ENCODE peak calls at places on chromosomes 16 and 17, in eight cellular contexts. One of them, this sample, is unnamed.

GRCh38 chr17:2239882-2240430 is 63.6 kb downstream of the SMG6 start:
- DNase-seq in IMR-90: peak; percentile 96
- DNase-seq in H1: no peak
- DNase-seq in SK-N-SH: no peak
- DNase-seq in K562: peak; percentile 20
- DNase-seq in HCT116: no peak
- DNase-seq in A549: peak; percentile 34
- DNase-seq in HepG2: no peak
- DNase-seq in this sample: peak; percentile 85

GRCh38 chr16:85151603-85152413 is 39.5 kb upstream of the CIBAR2 start:
- DNase-seq in HCT116: no peak
- DNase-seq in HepG2: no peak
- DNase-seq in K562: peak; percentile 74
- DNase-seq in SK-N-SH: peak; percentile 93
- DNase-seq in IMR-90: peak; percentile 78
- DNase-seq in H1: no peak
- DNase-seq in A549: no peak
- DNase-seq in this sample: no peak

GRCh38 chr17:11499881-11500280 is 98.4 kb upstream of the DNAH9 start:
- DNase-seq in H1: no peak
- DNase-seq in SK-N-SH: no peak
- DNase-seq in HepG2: no peak
- DNase-seq in IMR-90: no peak
- DNase-seq in HCT116: no peak
- DNase-seq in A549: no peak
- DNase-seq in K562: no peak
- DNase-seq in this sample: no peak

GRCh38 chr16:71360378-71360777 is 1.9 kb downstream of the CALB2 start:
- DNase-seq in HCT116: peak; percentile 77
- DNase-seq in K562: peak; percentile 21
- DNase-seq in IMR-90: peak; percentile 94
- DNase-seq in H1: no peak
- DNase-seq in HepG2: peak; percentile 25
- DNase-seq in SK-N-SH: no peak
- DNase-seq in A549: peak; percentile 80
- DNase-seq in this sample: no peak

GRCh38 chr17:17741346-17742023 is 60.2 kb downstream of the RAI1 start:
- DNase-seq in HCT116: no peak
- DNase-seq in A549: no peak
- DNase-seq in K562: no peak
- DNase-seq in HepG2: no peak
- DNase-seq in H1: no peak
- DNase-seq in IMR-90: no peak
- DNase-seq in SK-N-SH: peak; percentile 72
- DNase-seq in this sample: no peak

GRCh38 chr17:59155439-59156177 is at the start of gene PRR11:
- DNase-seq in SK-N-SH: peak; percentile 90
- DNase-seq in HCT116: peak; percentile 100
- DNase-seq in HepG2: peak; percentile 100
- DNase-seq in IMR-90: peak; percentile 100
- DNase-seq in A549: no peak
- DNase-seq in K562: peak; percentile 98
- DNase-seq in H1: no peak
- DNase-seq in this sample: no peak

GRCh38 chr17:74552037-74552436 is 6.1 kb upstream of the CD300C start:
- DNase-seq in A549: peak; percentile 23
- DNase-seq in H1: no peak
- DNase-seq in IMR-90: no peak
- DNase-seq in K562: no peak
- DNase-seq in HCT116: no peak
- DNase-seq in SK-N-SH: no peak
- DNase-seq in HepG2: no peak
- DNase-seq in this sample: no peak

GRCh38 chr17:45261577-45262515 is at the start of gene SPATA32:
- DNase-seq in A549: no peak
- DNase-seq in K562: no peak
- DNase-seq in H1: no peak
- DNase-seq in HepG2: no peak
- DNase-seq in HCT116: no peak
- DNase-seq in SK-N-SH: peak; percentile 71
- DNase-seq in IMR-90: peak; percentile 29
- DNase-seq in this sample: no peak

GRCh38 chr16:85718682-85719081 is 29.9 kb upstream of the GINS2 start:
- DNase-seq in IMR-90: no peak
- DNase-seq in H1: no peak
- DNase-seq in HepG2: peak; percentile 25
- DNase-seq in HCT116: no peak
- DNase-seq in A549: peak; percentile 47
- DNase-seq in K562: peak; percentile 67
- DNase-seq in SK-N-SH: no peak
- DNase-seq in this sample: no peak

GRCh38 chr16:66476328-66477027 is 49.4 kb downstream of the BEAN1 start:
- DNase-seq in HCT116: no peak
- DNase-seq in SK-N-SH: peak; percentile 68
- DNase-seq in HepG2: no peak
- DNase-seq in IMR-90: no peak
- DNase-seq in H1: no peak
- DNase-seq in K562: peak; percentile 68
- DNase-seq in A549: peak; percentile 25
- DNase-seq in this sample: no peak

GRCh38 chr16:72999541-73000019 is 48.3 kb downstream of the ZFHX3 start:
- DNase-seq in K562: no peak
- DNase-seq in HCT116: no peak
- DNase-seq in IMR-90: no peak
- DNase-seq in HepG2: no peak
- DNase-seq in H1: no peak
- DNase-seq in A549: no peak
- DNase-seq in SK-N-SH: no peak
- DNase-seq in this sample: no peak

GRCh38 chr16:85490971-85491771 is 122.0 kb upstream of the GSE1 start:
- DNase-seq in HCT116: peak; percentile 31
- DNase-seq in SK-N-SH: no peak
- DNase-seq in A549: peak; percentile 52
- DNase-seq in H1: no peak
- DNase-seq in HepG2: peak; percentile 53
- DNase-seq in IMR-90: no peak
- DNase-seq in K562: peak; percentile 81
- DNase-seq in this sample: no peak

GRCh38 chr16:72203401-72203800 is 31.4 kb upstream of the PMFBP1 start:
- DNase-seq in SK-N-SH: no peak
- DNase-seq in IMR-90: peak; percentile 4
- DNase-seq in HCT116: no peak
- DNase-seq in K562: no peak
- DNase-seq in H1: no peak
- DNase-seq in HepG2: no peak
- DNase-seq in A549: no peak
- DNase-seq in this sample: peak; percentile 49

GRCh38 chr17:68700391-68700790 is 99.2 kb upstream of the FAM20A start:
- DNase-seq in HepG2: no peak
- DNase-seq in H1: no peak
- DNase-seq in K562: no peak
- DNase-seq in A549: no peak
- DNase-seq in HCT116: no peak
- DNase-seq in IMR-90: no peak
- DNase-seq in SK-N-SH: no peak
- DNase-seq in this sample: no peak

GRCh38 chr17:68704897-68705296 is 103.7 kb upstream of the FAM20A start:
- DNase-seq in HepG2: no peak
- DNase-seq in IMR-90: peak; percentile 41
- DNase-seq in K562: no peak
- DNase-seq in HCT116: no peak
- DNase-seq in H1: no peak
- DNase-seq in SK-N-SH: no peak
- DNase-seq in A549: no peak
- DNase-seq in this sample: no peak

GRCh38 chr17:68697850-68698313 is 96.7 kb upstream of the FAM20A start:
- DNase-seq in SK-N-SH: no peak
- DNase-seq in H1: no peak
- DNase-seq in K562: no peak
- DNase-seq in IMR-90: peak; percentile 68
- DNase-seq in HCT116: no peak
- DNase-seq in A549: no peak
- DNase-seq in HepG2: peak; percentile 14
- DNase-seq in this sample: no peak

GRCh38 chr17:68698761-68699160 is 97.6 kb upstream of the FAM20A start:
- DNase-seq in A549: no peak
- DNase-seq in IMR-90: no peak
- DNase-seq in SK-N-SH: no peak
- DNase-seq in HepG2: no peak
- DNase-seq in HCT116: no peak
- DNase-seq in H1: no peak
- DNase-seq in K562: no peak
- DNase-seq in this sample: no peak

GRCh38 chr17:68701046-68701445 is 99.9 kb upstream of the FAM20A start:
- DNase-seq in H1: no peak
- DNase-seq in K562: no peak
- DNase-seq in HepG2: no peak
- DNase-seq in IMR-90: peak; percentile 23
- DNase-seq in A549: no peak
- DNase-seq in SK-N-SH: no peak
- DNase-seq in HCT116: no peak
- DNase-seq in this sample: no peak
- TF ChIP-seq RAD21 in H1: no peak
- TF ChIP-seq RAD21 in K562: no peak
- TF ChIP-seq RAD21 in HepG2: no peak
- TF ChIP-seq RAD21 in IMR-90: no peak
- TF ChIP-seq RAD21 in A549: no peak
- TF ChIP-seq RAD21 in SK-N-SH: no peak
- TF ChIP-seq RAD21 in HCT116: no peak
- TF ChIP-seq RAD21 in this sample: no peak

GRCh38 chr17:15779119-15779518 is 47.0 kb downstream of the TBC1D26 start:
- DNase-seq in HepG2: no peak
- DNase-seq in IMR-90: no peak
- DNase-seq in H1: no peak
- DNase-seq in SK-N-SH: no peak
- DNase-seq in A549: no peak
- DNase-seq in K562: no peak
- DNase-seq in HCT116: no peak
- DNase-seq in this sample: no peak

GRCh38 chr17:15777717-15778116 is 45.6 kb downstream of the TBC1D26 start:
- DNase-seq in HepG2: no peak
- DNase-seq in HCT116: no peak
- DNase-seq in SK-N-SH: no peak
- DNase-seq in A549: no peak
- DNase-seq in H1: no peak
- DNase-seq in K562: no peak
- DNase-seq in IMR-90: no peak
- DNase-seq in this sample: no peak

GRCh38 chr17:15777297-15777696 is 45.2 kb downstream of the TBC1D26 start:
- DNase-seq in A549: no peak
- DNase-seq in SK-N-SH: no peak
- DNase-seq in K562: no peak
- DNase-seq in H1: no peak
- DNase-seq in HepG2: no peak
- DNase-seq in HCT116: no peak
- DNase-seq in IMR-90: no peak
- DNase-seq in this sample: no peak

GRCh38 chr17:15780188-15780587 is 48.1 kb downstream of the TBC1D26 start:
- DNase-seq in H1: no peak
- DNase-seq in HCT116: no peak
- DNase-seq in HepG2: no peak
- DNase-seq in A549: no peak
- DNase-seq in IMR-90: no peak
- DNase-seq in SK-N-SH: no peak
- DNase-seq in K562: no peak
- DNase-seq in this sample: no peak

DNA sequence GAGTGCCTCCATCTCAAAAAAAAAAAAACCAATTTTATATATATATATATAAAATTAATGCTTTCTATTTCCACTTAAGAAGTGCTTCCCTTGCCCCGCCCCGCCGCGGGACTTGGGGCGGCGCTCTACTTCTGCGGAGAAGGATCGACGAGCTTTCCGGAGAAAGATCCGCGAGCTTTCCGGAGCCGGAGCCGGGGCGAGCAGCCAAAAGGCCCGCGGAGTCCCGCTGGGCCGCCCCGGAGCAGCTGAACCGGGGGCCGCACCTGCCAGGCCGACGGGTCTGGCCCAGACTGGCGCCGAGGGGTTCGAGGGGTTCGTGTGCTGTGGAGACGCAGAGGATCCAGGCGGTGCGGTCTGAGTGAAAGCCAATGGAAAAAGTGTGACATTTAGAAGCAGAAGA is 50.7 kb downstream of the TBC1D26 start:
- DNase-seq in IMR-90: no peak
- DNase-seq in K562: no peak
- DNase-seq in HepG2: no peak
- DNase-seq in A549: no peak
- DNase-seq in H1: no peak
- DNase-seq in SK-N-SH: no peak
- DNase-seq in HCT116: no peak
- DNase-seq in this sample: no peak
- TF ChIP-seq RAD21 in IMR-90: no peak
- TF ChIP-seq RAD21 in K562: no peak
- TF ChIP-seq RAD21 in HepG2: no peak
- TF ChIP-seq RAD21 in A549: no peak
- TF ChIP-seq RAD21 in H1: no peak
- TF ChIP-seq RAD21 in SK-N-SH: no peak
- TF ChIP-seq RAD21 in HCT116: no peak
- TF ChIP-seq RAD21 in this sample: no peak

DNA sequence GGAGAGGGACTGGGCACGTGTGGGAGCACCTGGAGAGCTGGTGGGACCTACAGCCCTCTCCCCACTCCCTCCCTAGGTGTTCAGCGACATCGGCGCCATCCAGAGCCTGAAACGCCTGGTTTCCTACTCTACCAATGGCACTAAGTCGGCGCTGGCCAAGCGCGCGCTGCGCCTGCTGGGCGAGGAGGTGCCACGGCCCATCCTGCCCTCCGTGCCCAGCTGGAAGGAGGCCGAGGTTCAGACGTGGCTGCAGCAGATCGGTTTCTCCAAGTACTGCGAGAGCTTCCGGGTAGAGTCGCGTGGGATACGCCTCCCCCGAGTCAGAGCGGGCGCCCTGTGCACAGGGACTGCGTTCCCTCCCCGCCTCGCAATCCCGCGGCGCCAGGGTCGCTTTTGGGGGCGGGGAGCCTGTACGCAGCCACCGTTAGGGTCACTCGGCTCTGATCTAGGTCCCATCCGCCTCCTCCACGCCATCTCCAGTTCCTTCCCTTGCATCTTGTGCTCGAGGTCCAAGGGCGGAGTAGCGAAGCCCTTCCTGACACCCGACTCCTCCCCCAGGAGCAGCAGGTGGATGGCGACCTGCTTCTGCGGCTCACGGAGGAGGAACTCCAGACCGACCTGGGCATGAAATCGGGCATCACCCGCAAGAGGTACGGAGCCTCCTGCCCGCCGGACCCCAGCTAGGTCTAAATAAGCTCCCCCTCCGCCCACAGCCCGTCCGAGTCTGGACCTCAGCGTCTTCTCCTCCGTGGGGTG is 13.0 kb downstream of the SARM1 start:
- DNase-seq in HepG2: no peak
- DNase-seq in K562: peak; percentile 35
- DNase-seq in HCT116: no peak
- DNase-seq in IMR-90: no peak
- DNase-seq in A549: no peak
- DNase-seq in SK-N-SH: no peak
- DNase-seq in H1: no peak
- DNase-seq in this sample: no peak
- TF ChIP-seq RAD21 in HepG2: no peak
- TF ChIP-seq RAD21 in K562: no peak
- TF ChIP-seq RAD21 in HCT116: no peak
- TF ChIP-seq RAD21 in IMR-90: no peak
- TF ChIP-seq RAD21 in A549: no peak
- TF ChIP-seq RAD21 in SK-N-SH: no peak
- TF ChIP-seq RAD21 in H1: no peak
- TF ChIP-seq RAD21 in this sample: no peak

GRCh38 chr17:7927596-7927995 is 2.1 kb downstream of the KCNAB3 start:
- DNase-seq in H1: no peak
- DNase-seq in HCT116: no peak
- DNase-seq in HepG2: no peak
- DNase-seq in K562: no peak
- DNase-seq in A549: no peak
- DNase-seq in IMR-90: no peak
- DNase-seq in SK-N-SH: no peak
- DNase-seq in this sample: no peak
- TF ChIP-seq RAD21 in H1: no peak
- TF ChIP-seq RAD21 in HCT116: no peak
- TF ChIP-seq RAD21 in HepG2: no peak
- TF ChIP-seq RAD21 in K562: no peak
- TF ChIP-seq RAD21 in A549: no peak
- TF ChIP-seq RAD21 in IMR-90: no peak
- TF ChIP-seq RAD21 in SK-N-SH: no peak
- TF ChIP-seq RAD21 in this sample: no peak